ENCODE peak calls at places on chromosome 2, in ten cellular contexts. U is heart left ventricle, V is endothelial cell of umbilical vein, I is psoas muscle, R is IMR-90, O is kidney, F is neural progenitor cell, C is colonic mucosa, A is endodermal cell, P is sigmoid colon. T is an unnamed sample.

GRCh38 chr2:41319437-41319836 is 728.4 kb upstream of the PKDCC start:
- DNase-seq in A (no peak), O (no peak), F (no peak), U (no peak), I (no peak), R (no peak), C (no peak), V (no peak), P (no peak), T (no peak)

GRCh38 chr2:230011617-230012016 is 57.1 kb downstream of the SLC16A14 start:
- DNase-seq in F (no peak), I (no peak), R (peak), O (no peak), P (no peak), V (no peak), U (no peak), C (no peak), A (no peak), T (no peak)

GRCh38 chr2:16656784-16657391 is 8.7 kb downstream of the CYRIA start:
- DNase-seq in O (no peak), A (peak), U (peak), C (no peak), I (peak), P (no peak), R (no peak), F (no peak), V (no peak), T (peak)

GRCh38 chr2:230893338-230893737 is 28.6 kb downstream of the ITM2C start:
- DNase-seq in O (peak), R (no peak), I (no peak), F (no peak), A (peak), V (no peak), P (peak), C (no peak), U (no peak), T (no peak)

GRCh38 chr2:46812381-46813024 is 103.1 kb downstream of the MCFD2 start:
- DNase-seq in P (peak), V (peak), I (peak), A (peak), F (peak), U (peak), C (peak), R (peak), O (peak), T (no peak)

GRCh38 chr2:151410485-151410833 is 757 bp downstream of the RIF1 start:
- DNase-seq in U (peak), I (no peak), A (peak), F (peak), P (no peak), R (peak), C (peak), V (no peak), O (no peak), T (no peak)

GRCh38 chr2:230969673-230970015 is 26.3 kb upstream of the SPATA3 start:
- DNase-seq in A (no peak), O (no peak), P (peak), I (no peak), F (no peak), C (no peak), U (no peak), R (no peak), V (no peak), T (no peak)

GRCh38 chr2:36444206-36444605 is 88.6 kb downstream of the CRIM1 start:
- DNase-seq in I (no peak), U (no peak), A (no peak), P (no peak), C (no peak), R (no peak), O (no peak), V (no peak), F (no peak), T (no peak)

GRCh38 chr2:106770986-106771385 is 115.0 kb downstream of the ST6GAL2 start:
- DNase-seq in O (no peak), V (no peak), P (no peak), C (no peak), R (no peak), F (no peak), U (no peak), A (no peak), I (no peak), T (no peak)

GRCh38 chr2:55057474-55057873 is 7.2 kb upstream of the RTN4 start:
- DNase-seq in P (no peak), U (no peak), V (no peak), C (no peak), I (no peak), O (no peak), F (no peak), R (no peak), A (no peak), T (no peak)

GRCh38 chr2:166106431-166107015 is 21.3 kb downstream of the SCN1A start:
- DNase-seq in O (no peak), P (no peak), V (peak), I (peak), U (no peak), R (peak), C (no peak), F (peak), A (peak), T (no peak)

DNA sequence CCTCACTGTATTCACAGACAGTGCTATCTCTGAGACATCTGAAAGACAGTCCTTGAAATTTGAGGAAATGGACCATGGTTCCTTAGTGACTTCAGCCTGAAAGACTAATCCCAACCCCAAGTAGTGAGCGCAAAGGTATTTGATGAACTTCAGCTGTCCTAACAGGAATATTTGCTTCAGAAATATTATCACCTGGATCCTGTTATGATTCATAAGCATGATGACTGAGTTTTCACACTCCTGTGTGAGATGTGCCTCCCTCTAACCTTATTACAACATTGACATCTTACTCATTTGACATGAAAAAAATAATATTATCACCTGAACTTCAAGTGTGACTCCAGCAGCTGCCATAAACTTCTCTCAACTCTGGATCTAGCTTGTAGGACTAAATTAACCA is 11.6 kb upstream of the MRPL19 start:
- DNase-seq in I (no peak), A (no peak), U (no peak), F (no peak), C (no peak), R (no peak), P (no peak), V (no peak), O (no peak), T (no peak)
- H3K27ac ChIP-seq in I (peak), A (no peak), U (no peak), F (no peak), C (no peak), R (no peak), P (no peak), V (no peak), O (no peak), T (no peak)

DNA sequence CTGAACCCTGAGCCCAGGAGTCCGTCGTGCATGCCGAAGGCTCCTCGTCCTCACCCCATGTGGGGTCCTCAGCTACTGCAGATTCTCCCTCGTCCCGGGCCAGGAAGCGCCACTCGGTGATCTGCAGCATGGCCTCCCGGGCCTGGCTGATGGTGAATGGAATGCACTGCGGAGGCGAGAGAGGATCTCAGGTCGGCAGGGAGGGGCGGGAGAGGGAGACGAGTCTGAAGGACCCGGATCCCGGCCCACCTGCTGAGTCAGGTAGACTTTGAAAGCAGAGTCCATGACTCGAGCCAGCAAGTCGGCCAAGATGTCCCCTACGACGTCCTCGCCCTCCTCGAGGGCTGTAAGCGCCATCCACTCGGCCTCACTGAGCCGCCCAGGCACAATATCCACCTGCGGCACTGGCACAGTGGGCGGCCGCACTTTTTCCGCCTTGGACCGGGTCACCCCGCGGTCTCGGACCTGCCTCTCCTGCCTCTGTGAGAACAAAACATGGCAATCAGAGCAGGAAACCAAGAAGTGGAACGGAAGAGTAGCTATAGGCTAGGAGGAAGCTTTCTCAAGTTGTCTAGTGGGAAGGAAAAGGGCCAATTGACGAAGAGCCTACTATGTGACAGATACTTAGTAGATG is 5.5 kb downstream of the C2orf81 start:
- DNase-seq in I (no peak), P (no peak), U (no peak), F (no peak), O (peak), C (no peak), R (no peak), A (peak), V (no peak), T (no peak)
- H3K4me3 ChIP-seq in I (peak), P (peak), U (peak), F (no peak), O (peak), C (peak), R (no peak), A (no peak), V (peak), T (peak)

DNA sequence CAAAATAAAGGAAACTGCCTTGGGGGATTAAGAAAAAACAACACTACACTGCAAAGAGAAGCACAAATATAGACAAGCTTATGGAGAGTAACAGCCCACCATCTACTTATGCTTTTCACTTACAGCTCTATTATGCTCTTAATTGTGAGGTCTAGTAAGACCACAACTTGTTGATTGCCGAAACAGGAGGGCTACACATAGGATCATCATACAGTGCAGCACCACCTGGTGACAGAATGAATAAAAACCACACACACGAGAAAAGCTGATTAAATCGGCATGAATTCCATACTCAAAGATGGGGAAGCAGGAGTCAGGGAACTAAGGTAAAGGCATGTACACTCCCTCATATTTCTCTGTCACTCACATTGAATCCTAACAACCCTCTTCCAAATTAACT is 259.2 kb downstream of the IKZF2 start:
- DNase-seq in R (peak), I (no peak), U (no peak), O (no peak), P (no peak), A (peak), C (no peak), V (peak), F (peak), T (no peak)
- TF ChIP-seq CTCF in R (peak), I (peak), U (no peak), O (no peak), P (no peak), A (peak), C (no peak), V (peak), F (peak), T (no peak)

GRCh38 chr2:219253753-219254589 is at the start of gene TUBA4A:
- DNase-seq in V (peak), C (peak), F (peak), R (peak), A (peak), P (peak), O (peak), I (peak), U (peak), T (peak)
- H3K27ac ChIP-seq in V (no peak), C (peak), F (no peak), R (no peak), A (no peak), P (peak), O (peak), I (peak), U (peak), T (peak)

GRCh38 chr2:121282800-121283382 is 2.1 kb downstream of the TFCP2L1 start:
- DNase-seq in F (no peak), V (no peak), A (no peak), I (no peak), R (no peak), P (no peak), U (no peak), O (no peak), C (peak), T (no peak)
- H3K4me3 ChIP-seq in F (no peak), V (no peak), A (no peak), I (no peak), R (no peak), P (no peak), U (no peak), O (peak), C (peak), T (peak)

DNA sequence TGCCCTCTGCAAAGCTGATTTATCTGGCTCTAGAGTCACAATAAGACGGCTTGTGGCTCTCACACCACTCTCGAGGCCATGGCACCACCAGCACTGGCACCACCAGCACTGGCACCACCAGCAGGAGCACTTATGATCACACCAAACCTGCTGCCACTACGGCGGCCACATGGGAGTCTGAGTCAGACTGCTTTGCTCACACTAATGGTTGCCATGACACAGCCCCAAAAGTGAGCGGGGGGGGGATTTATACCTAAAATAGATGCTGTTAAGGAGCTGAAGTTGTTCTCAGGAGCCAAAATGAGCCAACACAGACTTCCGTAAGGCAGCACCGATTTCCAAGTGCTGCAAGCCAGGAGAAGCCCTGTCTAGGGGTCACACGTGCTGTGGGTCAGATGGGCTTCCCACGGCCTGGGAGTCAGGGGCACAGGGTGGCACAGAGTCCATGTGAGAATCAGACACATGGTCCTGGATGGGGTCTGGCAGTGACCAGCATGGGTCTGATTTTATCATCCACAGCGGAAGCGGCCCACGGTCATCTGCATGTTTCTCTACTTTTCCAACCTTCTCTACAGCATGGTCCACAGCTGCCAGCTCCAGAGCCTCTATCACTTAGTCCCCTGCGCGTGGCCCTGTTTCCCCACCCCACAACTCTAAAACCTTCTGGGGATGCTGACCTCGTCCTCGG is 16.7 kb downstream of the DNMT3A start:
- DNase-seq in O (peak), F (no peak), A (no peak), R (peak), U (peak), I (peak), P (peak), V (no peak), C (no peak), T (no peak)
- TF ChIP-seq CTCF in O (no peak), F (no peak), A (no peak), R (no peak), U (no peak), I (no peak), P (no peak), V (no peak), C (no peak), T (no peak)

GRCh38 chr2:20422679-20423271 is 24.1 kb upstream of the RHOB start:
- DNase-seq in A (peak), I (no peak), V (no peak), F (peak), P (peak), C (peak), R (peak), O (no peak), U (peak), T (no peak)
- H3K27ac ChIP-seq in A (no peak), I (peak), V (no peak), F (no peak), P (peak), C (peak), R (peak), O (no peak), U (peak), T (peak)

GRCh38 chr2:191065785-191066184 is 51.8 kb upstream of the STAT1 start:
- DNase-seq in A (no peak), U (no peak), P (no peak), I (no peak), R (no peak), V (no peak), F (no peak), O (no peak), C (no peak), T (no peak)

GRCh38 chr2:191059308-191059707 is 45.3 kb upstream of the STAT1 start:
- DNase-seq in U (no peak), P (no peak), A (no peak), R (no peak), F (no peak), I (no peak), O (no peak), C (no peak), V (no peak), T (no peak)

GRCh38 chr2:191064590-191064989 is 50.6 kb upstream of the STAT1 start:
- DNase-seq in U (no peak), C (no peak), A (no peak), V (no peak), I (no peak), R (no peak), O (no peak), F (no peak), P (no peak), T (peak)

GRCh38 chr2:191063584-191063983 is 49.6 kb upstream of the STAT1 start:
- DNase-seq in C (no peak), I (no peak), U (no peak), A (no peak), V (no peak), O (no peak), F (no peak), P (no peak), R (no peak), T (no peak)

GRCh38 chr2:191061381-191061982 is 47.5 kb upstream of the STAT1 start:
- DNase-seq in U (no peak), R (no peak), A (no peak), P (no peak), I (no peak), O (no peak), V (no peak), C (no peak), F (no peak), T (no peak)
- H3K4me3 ChIP-seq in U (no peak), R (no peak), A (no peak), P (no peak), I (no peak), O (no peak), V (no peak), C (no peak), F (no peak), T (no peak)

DNA sequence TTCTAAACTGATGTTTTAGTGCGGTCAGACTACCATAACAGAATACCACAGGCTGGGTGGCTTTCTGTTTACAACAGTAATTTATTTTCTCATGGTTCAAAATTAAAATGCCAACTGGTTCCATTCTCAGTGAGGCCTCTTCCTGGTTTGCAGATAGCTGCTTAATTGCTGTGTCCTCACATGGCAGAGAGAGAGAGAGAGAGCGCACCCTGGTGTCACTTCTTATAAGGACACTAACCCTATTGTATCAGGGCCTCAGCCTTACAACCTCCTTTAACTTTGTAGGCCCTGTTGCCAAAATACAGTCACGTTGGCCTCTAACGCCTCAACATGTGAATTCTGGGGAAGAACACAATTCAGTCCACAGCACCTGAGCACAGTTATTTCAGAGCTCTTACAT is 37.5 kb upstream of the ZNF385B start:
- DNase-seq in U (no peak), V (peak), I (no peak), R (peak), O (no peak), F (peak), P (no peak), A (peak), C (peak), T (no peak)
- TF ChIP-seq CTCF in U (no peak), V (peak), I (no peak), R (peak), O (no peak), F (peak), P (no peak), A (peak), C (peak), T (no peak)

GRCh38 chr2:190574169-190574568 is 39.6 kb upstream of the NEMP2 start:
- DNase-seq in C (no peak), F (no peak), I (no peak), V (no peak), O (no peak), P (no peak), R (peak), U (no peak), A (no peak), T (no peak)
- H3K27ac ChIP-seq in C (no peak), F (no peak), I (no peak), V (no peak), O (no peak), P (no peak), R (no peak), U (no peak), A (no peak), T (no peak)